ENCODE peak calls at places on chromosomes 12 and 14, in seven cellular contexts. F is psoas muscle; B is osteoblast; J is stimulated activated CD8-positive, alpha-beta memory T cell treated with anti-CD3 and anti-CD28 coated beads, Interleukin-4, amount 100 ng/mL, for 1 hour; U is stimulated activated CD4-positive, alpha-beta T cell treated with anti-CD3 and anti-CD28 coated beads, Interleukin-15, amount 100 ng/mL, for 1 hour; L is GM10248; D is small intestine. G is an unnamed sample.

GRCh38 chr14:49550284-49551184 is 35.6 kb downstream of the RPS29 start:
- DNase-seq in F (no peak), D (no peak), B (peak), L (no peak), J (no peak), U (no peak), G (no peak)

GRCh38 chr12:124507188-124508109 is 60.0 kb downstream of the NCOR2 start:
- DNase-seq in D (no peak), U (no peak), L (no peak), F (peak), J (no peak), B (no peak), G (no peak)

GRCh38 chr12:3291939-3292338 is 199.1 kb upstream of the PRMT8 start:
- DNase-seq in L (no peak), U (no peak), B (peak), F (no peak), J (no peak), D (no peak), G (no peak)

GRCh38 chr14:64465856-64466554 is 706 bp downstream of the AKAP5 start:
- DNase-seq in F (no peak), L (no peak), D (peak), B (peak), J (no peak), U (no peak), G (no peak)

GRCh38 chr14:76497550-76498484 is 121.9 kb downstream of the ESRRB start:
- DNase-seq in U (no peak), B (no peak), J (no peak), D (no peak), F (no peak), L (no peak), G (no peak)

GRCh38 chr14:98957211-98958047 is 314.6 kb downstream of the BCL11B start:
- DNase-seq in B (peak), J (no peak), L (no peak), F (peak), D (no peak), U (no peak), G (no peak)

GRCh38 chr12:114623737-114624136 is 60.2 kb downstream of the TBX3 start:
- DNase-seq in B (no peak), F (no peak), J (no peak), L (no peak), D (no peak), U (no peak), G (no peak)

GRCh38 chr14:75440733-75441474 is 13.1 kb downstream of the JDP2 start:
- DNase-seq in B (no peak), D (no peak), U (no peak), L (no peak), F (peak), J (no peak), G (no peak)

GRCh38 chr12:5309654-5310053 is 122.3 kb upstream of the NTF3 start:
- DNase-seq in L (no peak), U (no peak), D (peak), F (no peak), B (no peak), J (no peak), G (no peak)

GRCh38 chr14:95363468-95363954 is 43.8 kb upstream of the CLMN start:
- DNase-seq in B (no peak), D (no peak), L (peak), J (no peak), F (no peak), U (no peak), G (no peak)

GRCh38 chr14:43132441-43132840 is 1374.6 kb downstream of the FSCB start:
- DNase-seq in B (no peak), D (no peak), J (no peak), L (no peak), F (no peak), U (no peak), G (no peak)

GRCh38 chr12:52121848-52122838 is 42.6 kb downstream of the SMIM41 start:
- DNase-seq in L (peak), F (peak), B (peak), U (peak), J (no peak), D (peak), G (peak)

GRCh38 chr12:110689601-110690430 is 901 bp upstream of the HVCN1 start:
- DNase-seq in J (peak), B (peak), U (no peak), L (peak), F (peak), D (peak), G (peak)

GRCh38 chr12:62783881-62784280 is 151.1 kb downstream of the PPM1H start:
- DNase-seq in L (no peak), B (peak), D (no peak), U (no peak), J (no peak), F (no peak), G (no peak)

GRCh38 chr12:111322336-111323250 is 46.3 kb downstream of the PHETA1 start:
- DNase-seq in U (no peak), L (no peak), F (no peak), D (no peak), B (peak), J (no peak), G (no peak)

GRCh38 chr14:101120636-101121398 is 217.3 kb upstream of the RTL1 start:
- DNase-seq in F (peak), J (no peak), L (no peak), U (no peak), D (no peak), B (peak), G (peak)

GRCh38 chr12:34598851-34599529 is 576.7 kb downstream of the ALG10 start:
- DNase-seq in U (no peak), B (no peak), L (peak), D (no peak), F (no peak), J (no peak), G (no peak)

GRCh38 chr14:103858063-103858820 is 10.9 kb upstream of the PPP1R13B start:
- DNase-seq in U (no peak), D (no peak), J (no peak), B (peak), L (no peak), F (no peak), G (no peak)

GRCh38 chr12:124620606-124621295 is 53.3 kb upstream of the NCOR2 start:
- DNase-seq in L (no peak), J (no peak), D (no peak), U (no peak), B (peak), F (no peak), G (no peak)

GRCh38 chr14:22412936-22413411 is 176.1 kb downstream of the DAD1 start:
- DNase-seq in F (no peak), D (no peak), J (no peak), L (no peak), B (no peak), U (no peak), G (no peak)

GRCh38 chr12:82174383-82174782 is 183.8 kb downstream of the CCDC59 start:
- DNase-seq in F (no peak), D (peak), J (no peak), U (no peak), L (no peak), B (no peak), G (no peak)

GRCh38 chr14:27256805-27257204 is 659.0 kb upstream of the NOVA1 start:
- DNase-seq in F (no peak), J (no peak), L (no peak), D (no peak), B (no peak), U (no peak), G (no peak)

GRCh38 chr12:64236549-64236948 is 14.5 kb upstream of the KICS2 start:
- DNase-seq in B (peak), F (no peak), L (no peak), U (no peak), J (no peak), D (no peak), G (no peak)

GRCh38 chr12:82411561-82412230 is 53.4 kb downstream of the METTL25 start:
- DNase-seq in D (no peak), F (no peak), B (no peak), J (no peak), U (no peak), L (no peak), G (no peak)

GRCh38 chr12:105748806-105749600 is 389.8 kb downstream of the NUAK1 start:
- DNase-seq in B (peak), J (no peak), D (no peak), F (peak), U (no peak), L (no peak), G (no peak)

GRCh38 chr12:126397071-126397571 is 1331.9 kb downstream of the AACS start:
- DNase-seq in B (no peak), U (no peak), D (no peak), J (no peak), L (no peak), F (no peak), G (no peak)

GRCh38 chr12:27595231-27595642 is 71.2 kb downstream of the PPFIBP1 start:
- DNase-seq in D (no peak), U (no peak), J (no peak), F (no peak), L (no peak), B (peak), G (no peak)

GRCh38 chr12:108282676-108283075 is 56.4 kb downstream of the CMKLR1 start:
- DNase-seq in D (no peak), B (no peak), F (no peak), J (no peak), L (no peak), U (no peak), G (no peak)

GRCh38 chr12:25052191-25053020 is 103.5 kb upstream of the BCAT1 start:
- DNase-seq in J (peak), B (no peak), U (peak), F (no peak), D (peak), L (peak), G (peak)